ENCODE peak calls at places on chromosomes 12 and 14, in six cellular contexts. X, D, G, P, E and Y are unnamed samples.

GRCh38 chr14:28365510-28365909 is 401.1 kb upstream of the FOXG1 start:
- DNase-seq in X (no peak), D (no peak), G (no peak), P (no peak), E (no peak), Y (no peak)

GRCh38 chr14:100530270-100531072 is 56.7 kb downstream of the BEGAIN start:
- DNase-seq in X (no peak), D (no peak), G (no peak), P (no peak), E (no peak), Y (no peak)

GRCh38 chr14:30974628-30975027 is 50.8 kb upstream of the AP4S1 start:
- DNase-seq in X (no peak), D (no peak), G (no peak), P (no peak), E (peak), Y (no peak)

GRCh38 chr12:11981174-11981733 is 89.5 kb upstream of the BCL2L14 start:
- DNase-seq in X (peak), D (peak), G (no peak), P (no peak), E (no peak), Y (no peak)

GRCh38 chr14:87522575-87522974 is 470.4 kb downstream of the GALC start:
- DNase-seq in X (no peak), D (no peak), G (no peak), P (no peak), E (no peak), Y (peak)

GRCh38 chr14:29216774-29217232 is 450.2 kb downstream of the FOXG1 start:
- DNase-seq in X (no peak), D (no peak), G (no peak), P (no peak), E (no peak), Y (peak)

GRCh38 chr12:46886541-46887041 is 60.8 kb upstream of the SLC38A4 start:
- DNase-seq in X (no peak), D (no peak), G (no peak), P (no peak), E (peak), Y (no peak)

GRCh38 chr14:74655597-74656389 is 43.8 kb upstream of the LTBP2 start:
- DNase-seq in X (no peak), D (no peak), G (no peak), P (no peak), E (peak), Y (no peak)

GRCh38 chr12:110339184-110339952 is 58.3 kb downstream of the ATP2A2 start:
- DNase-seq in X (no peak), D (no peak), G (no peak), P (no peak), E (no peak), Y (no peak)

GRCh38 chr12:114925076-114925475 is 241.1 kb upstream of the TBX3 start:
- DNase-seq in X (no peak), D (no peak), G (no peak), P (no peak), E (peak), Y (no peak)

GRCh38 chr12:124917841-124918621 is 3.6 kb upstream of the UBC start:
- DNase-seq in X (no peak), D (no peak), G (peak), P (no peak), E (peak), Y (no peak)

GRCh38 chr12:131211279-131211938 is 257.7 kb downstream of the ADGRD1 start:
- DNase-seq in X (no peak), D (no peak), G (no peak), P (no peak), E (no peak), Y (no peak)

GRCh38 chr14:104979758-104980591 is 1.8 kb upstream of the AHNAK2 start:
- DNase-seq in X (no peak), D (no peak), G (peak), P (peak), E (peak), Y (no peak)